ENCODE peak calls at places on chromosomes 6 and 20, in five cellular contexts. X is GM12878, G is K562, T is HepG2, K is H1. J is an unnamed sample.

GRCh38 chr6:52876056-52876787 is 33.3 kb downstream of the GSTA3 start:
- DNase-seq in K (no peak), X (no peak), T (peak), G (no peak), J (no peak)

GRCh38 chr6:90493332-90493731 is 93.5 kb downstream of the MAP3K7 start:
- DNase-seq in K (no peak), T (no peak), G (no peak), X (no peak), J (no peak)

GRCh38 chr20:63737940-63738686 is 1.5 kb upstream of the SLC2A4RG start:
- DNase-seq in G (peak), K (no peak), T (peak), X (no peak), J (no peak)

GRCh38 chr6:110513001-110513400 is 36.6 kb upstream of the SLC22A16 start:
- DNase-seq in G (no peak), X (no peak), K (no peak), T (no peak), J (peak)

GRCh38 chr20:56411759-56412472 is at the start of gene CASS4:
- DNase-seq in T (peak), X (no peak), K (no peak), G (peak), J (no peak)

GRCh38 chr20:9369557-9369956 is 144.8 kb upstream of the LAMP5 start:
- DNase-seq in G (no peak), K (no peak), T (no peak), X (no peak), J (no peak)

GRCh38 chr6:138600726-138601125 is 101.4 kb upstream of the NHSL1 start:
- DNase-seq in X (no peak), G (no peak), K (no peak), T (no peak), J (no peak)

GRCh38 chr6:156948807-156949206 is 171.6 kb downstream of the ARID1B start:
- DNase-seq in T (no peak), X (no peak), K (no peak), G (no peak), J (no peak)

GRCh38 chr20:17327185-17327780 is 100.4 kb downstream of the PCSK2 start:
- DNase-seq in K (no peak), G (no peak), X (no peak), T (no peak), J (no peak)

GRCh38 chr6:39997101-39997635 is 62.9 kb upstream of the MOCS1 start:
- DNase-seq in K (no peak), X (no peak), G (no peak), T (no peak), J (no peak)

GRCh38 chr6:80104520-80104919 is 2.0 kb upstream of the BCKDHB start:
- DNase-seq in X (no peak), K (no peak), T (no peak), G (no peak), J (no peak)

GRCh38 chr20:32057785-32058184 is 5.7 kb downstream of the HCK start:
- DNase-seq in K (no peak), T (no peak), G (no peak), X (no peak), J (no peak)

GRCh38 chr20:35942243-35942642 is 12.1 kb downstream of the SCAND1 start:
- DNase-seq in X (no peak), G (no peak), K (no peak), T (no peak), J (no peak)

GRCh38 chr20:32585011-32585518 is at the start of gene NOL4L:
- DNase-seq in X (no peak), G (peak), K (no peak), T (no peak), J (no peak)

GRCh38 chr6:148152244-148152643 is 190.4 kb upstream of the SASH1 start:
- DNase-seq in T (no peak), K (no peak), G (no peak), X (no peak), J (no peak)

GRCh38 chr6:35142578-35142977 is 1.4 kb upstream of the TCP11 start:
- DNase-seq in X (no peak), K (no peak), T (no peak), G (no peak), J (no peak)

GRCh38 chr6:119347466-119348307 is 1.9 kb downstream of the MAN1A1 start:
- DNase-seq in X (no peak), K (no peak), G (peak), T (peak), J (no peak)

GRCh38 chr6:133165235-133165634 is 75.9 kb upstream of the EYA4 start:
- DNase-seq in G (no peak), K (no peak), X (no peak), T (no peak), J (no peak)

GRCh38 chr6:19024737-19025136 is 637.6 kb downstream of the RNF144B start:
- DNase-seq in G (no peak), T (peak), X (no peak), K (no peak), J (peak)

GRCh38 chr20:43631598-43631997 is 35.3 kb upstream of the MYBL2 start:
- DNase-seq in G (no peak), X (no peak), T (no peak), K (no peak), J (no peak)

GRCh38 chr6:43909474-43910148 is 139.6 kb downstream of the VEGFA start:
- DNase-seq in T (no peak), G (no peak), K (no peak), X (no peak), J (no peak)

GRCh38 chr6:150934380-150934779 is 68.9 kb downstream of the MTHFD1L start:
- DNase-seq in T (peak), K (no peak), G (no peak), X (no peak), J (no peak)

GRCh38 chr6:143513410-143513809 is 1.9 kb upstream of the FUCA2 start:
- DNase-seq in X (no peak), G (peak), K (no peak), T (peak), J (no peak)

GRCh38 chr6:122289721-122290501 is 109.5 kb upstream of the HSF2 start:
- DNase-seq in G (no peak), K (no peak), X (no peak), T (peak), J (peak)

GRCh38 chr6:13787146-13787545 is 27.2 kb downstream of the MCUR1 start:
- DNase-seq in T (no peak), G (no peak), K (no peak), X (no peak), J (no peak)

GRCh38 chr20:17688965-17689364 is 6.9 kb upstream of the RRBP1 start:
- DNase-seq in K (no peak), X (no peak), G (no peak), T (no peak), J (peak)

GRCh38 chr6:132730560-132730959 is 16.7 kb upstream of the VNN1 start:
- DNase-seq in T (no peak), G (no peak), K (no peak), X (no peak), J (no peak)

GRCh38 chr6:131116755-131117360 is 18.4 kb upstream of the AKAP7 start:
- DNase-seq in X (no peak), T (peak), K (no peak), G (peak), J (no peak)

GRCh38 chr6:2127484-2127911 is 117.9 kb downstream of the GMDS start:
- DNase-seq in T (no peak), K (no peak), G (no peak), X (peak), J (no peak)

GRCh38 chr6:17725083-17725482 is 18.4 kb upstream of the NUP153 start:
- DNase-seq in K (peak), G (peak), T (peak), X (no peak), J (peak)

GRCh38 chr6:43402819-43403218 is 24.5 kb upstream of the ABCC10 start:
- DNase-seq in X (no peak), G (peak), T (no peak), K (no peak), J (no peak)

GRCh38 chr6:13488015-13488895 is 855 bp upstream of the GFOD1 start:
- DNase-seq in K (no peak), G (no peak), T (no peak), X (no peak), J (no peak)

GRCh38 chr20:58056021-58056591 is 172.3 kb downstream of the ANKRD60 start:
- DNase-seq in X (no peak), T (no peak), G (no peak), K (no peak), J (no peak)

GRCh38 chr20:50344232-50345071 is 153.8 kb downstream of the CEBPB start:
- DNase-seq in T (peak), X (no peak), K (no peak), G (peak), J (no peak)

GRCh38 chr6:40825085-40825484 is 213.9 kb downstream of the UNC5CL start:
- DNase-seq in G (no peak), X (no peak), K (no peak), T (no peak), J (no peak)

GRCh38 chr6:142835787-142836186 is 109.2 kb downstream of the HIVEP2 start:
- DNase-seq in G (no peak), K (no peak), X (no peak), T (no peak), J (no peak)

GRCh38 chr6:166420351-166420750 is 37.6 kb upstream of the MPC1 start:
- DNase-seq in X (no peak), K (no peak), G (no peak), T (peak), J (no peak)

GRCh38 chr20:49281059-49281912 is 3.4 kb upstream of the ZNFX1 start:
- DNase-seq in X (no peak), T (peak), G (peak), K (no peak), J (no peak)
- TF ChIP-seq POLR2AphosphoS5 in X (peak), T (peak), G (peak), K (peak), J (no peak)

GRCh38 chr6:98827295-98828159 is 6.8 kb upstream of the POU3F2 start:
- DNase-seq in K (no peak), G (no peak), X (no peak), T (no peak), J (no peak)
- TF ChIP-seq EZH2 in K (peak), G (no peak), X (no peak), T (peak), J (no peak)

DNA sequence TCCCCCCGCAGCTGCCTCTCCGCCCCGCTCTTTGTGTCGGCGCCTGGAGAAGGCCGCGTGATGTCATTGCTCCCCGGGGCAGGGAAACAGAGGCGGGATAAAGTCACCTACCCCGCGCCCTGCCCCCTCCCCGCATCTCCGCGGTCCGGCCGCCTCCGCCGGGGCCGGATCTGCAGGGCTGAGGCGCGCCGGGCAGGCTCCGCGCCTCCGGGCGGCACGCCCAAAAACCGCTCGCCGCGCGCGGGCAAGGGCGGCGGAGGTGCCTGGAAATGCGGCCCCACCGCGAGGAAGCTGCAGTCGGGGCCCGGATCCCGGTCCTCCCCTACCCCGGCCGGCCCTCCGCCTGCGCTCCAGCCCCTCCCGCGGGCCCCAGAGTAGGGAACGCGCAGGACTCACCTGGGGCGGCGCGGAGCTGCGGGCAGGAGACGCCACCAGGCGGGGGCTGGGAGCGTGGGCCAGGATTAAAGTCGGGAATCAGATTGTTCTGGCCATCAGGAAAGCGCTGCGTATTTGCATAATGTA is at the start of gene FAXC:
- DNase-seq in T (peak), G (peak), K (no peak), X (no peak), J (no peak)
- TF ChIP-seq POLR2AphosphoS5 in T (no peak), G (no peak), K (peak), X (no peak), J (peak)

GRCh38 chr6:3458706-3459421 is 2.0 kb upstream of the SLC22A23 start:
- DNase-seq in T (no peak), K (peak), X (no peak), G (no peak), J (no peak)
- TF ChIP-seq EZH2 in T (no peak), K (no peak), X (no peak), G (no peak), J (no peak)

GRCh38 chr6:26205625-26206574 is 118.7 kb downstream of the HFE start:
- DNase-seq in X (no peak), T (peak), K (no peak), G (no peak), J (no peak)
- TF ChIP-seq POLR2AphosphoS5 in X (peak), T (no peak), K (peak), G (peak), J (no peak)